ENCODE peak calls at places on chromosome X, in ten cellular contexts. G is endothelial cell, K is WTC11, L is tibial nerve, E is thoracic aorta, I is NB4, P is AG04450, M is bronchial epithelial cell, Q is heart left ventricle, N is mucosa of descending colon. A is an unnamed sample.

GRCh38 chrX:10254746-10255145 is 98.0 kb downstream of the CLCN4 start:
- DNase-seq in G (no peak), K (no peak), L (no peak), E (no peak), I (peak), P (no peak), M (peak), Q (no peak), N (peak), A (no peak)

GRCh38 chrX:118974908-118975671 is 672 bp downstream of the LONRF3 start:
- DNase-seq in G (peak), K (peak), L (no peak), E (no peak), I (peak), P (no peak), M (no peak), Q (peak), N (peak), A (peak)

GRCh38 chrX:130874751-130875150 is 28.3 kb downstream of the ENOX2 start:
- DNase-seq in G (no peak), K (no peak), L (no peak), E (no peak), I (no peak), P (no peak), M (no peak), Q (no peak), N (no peak), A (no peak)

GRCh38 chrX:386768-387575 is at the start of gene PPP2R3B:
- DNase-seq in G (peak), K (peak), L (peak), E (peak), I (peak), P (peak), M (peak), Q (peak), N (peak), A (peak)

GRCh38 chrX:46665232-46666162 is 91.9 kb downstream of the CHST7 start:
- DNase-seq in G (no peak), K (no peak), L (no peak), E (no peak), I (no peak), P (no peak), M (peak), Q (no peak), N (no peak), A (no peak)

GRCh38 chrX:100072286-100072685 is 337.8 kb downstream of the PCDH19 start:
- DNase-seq in G (no peak), K (no peak), L (no peak), E (no peak), I (no peak), P (no peak), M (peak), Q (no peak), N (no peak), A (no peak)

GRCh38 chrX:45850197-45850774 is 649.6 kb upstream of the DIPK2B start:
- DNase-seq in G (peak), K (peak), L (no peak), E (no peak), I (peak), P (no peak), M (peak), Q (no peak), N (peak), A (no peak)

GRCh38 chrX:8731579-8732395 is at the start of gene ANOS1:
- DNase-seq in G (peak), K (peak), L (peak), E (no peak), I (no peak), P (no peak), M (no peak), Q (peak), N (peak), A (no peak)

GRCh38 chrX:71846429-71846828 is 64.2 kb upstream of the NHSL2 start:
- DNase-seq in G (no peak), K (no peak), L (no peak), E (no peak), I (no peak), P (no peak), M (peak), Q (no peak), N (no peak), A (no peak)

GRCh38 chrX:1313788-1314187 is 22.8 kb upstream of the IL3RA start:
- DNase-seq in G (no peak), K (no peak), L (no peak), E (no peak), I (no peak), P (no peak), M (no peak), Q (no peak), N (no peak), A (no peak)

GRCh38 chrX:15116900-15117299 is 153.0 kb downstream of the ASB9 start:
- DNase-seq in G (no peak), K (no peak), L (no peak), E (no peak), I (no peak), P (no peak), M (no peak), Q (no peak), N (no peak), A (no peak)

DNA sequence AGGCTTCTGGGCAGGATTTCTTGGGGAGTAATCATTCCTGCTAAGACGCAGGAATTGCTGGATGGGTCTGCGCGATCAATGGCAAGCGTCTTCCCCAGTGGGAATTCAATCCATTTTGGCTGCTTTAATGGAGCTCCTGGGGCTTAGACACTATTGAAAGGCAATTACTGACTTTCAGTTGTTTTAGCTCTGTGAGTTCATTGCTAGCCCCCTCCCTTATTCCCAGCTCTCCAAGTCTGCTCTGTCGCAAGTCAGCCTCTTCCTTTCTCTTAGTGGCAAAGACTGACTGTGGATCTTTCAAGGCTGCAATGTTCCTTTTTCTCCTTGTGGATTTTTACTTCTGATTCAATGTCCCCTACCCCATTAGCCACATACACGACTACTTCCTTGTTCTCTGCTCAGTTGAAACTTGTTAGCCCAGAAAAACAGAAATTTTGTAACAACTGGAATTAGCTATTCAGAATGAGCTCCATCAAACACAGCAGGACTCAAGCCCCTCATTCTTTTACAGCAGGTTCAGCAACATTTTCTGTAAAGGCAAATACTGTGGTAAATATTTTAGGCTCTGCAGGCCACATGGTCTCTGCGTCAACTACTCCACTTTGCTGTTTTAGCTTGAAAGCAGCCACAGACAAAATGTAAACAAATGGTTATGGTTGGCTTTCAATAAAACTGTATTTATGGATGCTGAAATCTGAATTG is 154.9 kb downstream of the ASB9 start:
- DNase-seq in G (no peak), K (no peak), L (no peak), E (no peak), I (no peak), P (no peak), M (no peak), Q (no peak), N (no peak), A (no peak)
- TF ChIP-seq CTCF in G (no peak), K (no peak), L (no peak), E (no peak), I (no peak), P (no peak), M (no peak), Q (no peak), N (no peak), A (no peak)

GRCh38 chrX:110420771-110421498 is 62.3 kb downstream of the RTL9 start:
- DNase-seq in G (peak), K (no peak), L (no peak), E (no peak), I (peak), P (no peak), M (no peak), Q (no peak), N (no peak), A (no peak)
- TF ChIP-seq CTCF in G (peak), K (no peak), L (no peak), E (no peak), I (peak), P (peak), M (peak), Q (peak), N (no peak), A (no peak)

GRCh38 chrX:150299579-150299978 is 63.5 kb upstream of the MAMLD1 start:
- DNase-seq in G (no peak), K (no peak), L (no peak), E (no peak), I (no peak), P (no peak), M (no peak), Q (no peak), N (no peak), A (no peak)
- TF ChIP-seq CTCF in G (no peak), K (no peak), L (no peak), E (no peak), I (no peak), P (no peak), M (no peak), Q (no peak), N (no peak), A (no peak)

DNA sequence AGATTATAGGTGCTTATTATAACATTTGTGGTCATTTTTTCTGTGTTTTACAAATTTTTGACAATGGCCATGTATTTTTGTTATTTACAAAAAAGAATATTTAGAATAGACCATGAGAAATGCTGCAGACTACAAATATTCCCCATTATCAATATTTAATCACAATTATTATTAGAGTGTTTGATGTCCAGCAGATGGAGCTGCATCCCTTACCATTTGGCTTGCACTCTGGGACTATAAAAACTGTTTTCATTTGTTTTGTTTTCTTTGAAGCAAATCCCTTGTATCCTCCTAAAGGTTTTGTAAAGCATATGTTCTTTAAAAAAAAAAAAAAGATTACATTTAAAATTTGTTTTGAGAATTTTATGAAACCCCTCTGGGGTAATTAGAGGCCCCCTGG is 85.6 kb upstream of the CXorf66 start:
- DNase-seq in G (no peak), K (no peak), L (no peak), E (no peak), I (peak), P (no peak), M (no peak), Q (no peak), N (no peak), A (no peak)
- TF ChIP-seq CTCF in G (peak), K (no peak), L (peak), E (no peak), I (peak), P (peak), M (peak), Q (no peak), N (no peak), A (peak)

GRCh38 chrX:135433531-135434257 is 11.9 kb downstream of the SMIM10L2A start:
- DNase-seq in G (no peak), K (no peak), L (no peak), E (no peak), I (no peak), P (no peak), M (no peak), Q (no peak), N (no peak), A (no peak)

GRCh38 chrX:135432453-135432852 is 10.7 kb downstream of the SMIM10L2A start:
- DNase-seq in G (no peak), K (no peak), L (no peak), E (no peak), I (no peak), P (no peak), M (no peak), Q (no peak), N (no peak), A (no peak)

GRCh38 chrX:135431886-135432285 is 10.1 kb downstream of the SMIM10L2A start:
- DNase-seq in G (no peak), K (no peak), L (no peak), E (no peak), I (no peak), P (no peak), M (no peak), Q (no peak), N (no peak), A (no peak)

GRCh38 chrX:135434258-135435138 is 12.8 kb downstream of the SMIM10L2A start:
- DNase-seq in G (no peak), K (no peak), L (no peak), E (no peak), I (no peak), P (no peak), M (no peak), Q (no peak), N (no peak), A (no peak)

GRCh38 chrX:135432881-135433521 is 11.3 kb downstream of the SMIM10L2A start:
- DNase-seq in G (no peak), K (no peak), L (no peak), E (no peak), I (no peak), P (no peak), M (no peak), Q (no peak), N (no peak), A (no peak)
- TF ChIP-seq CTCF in G (no peak), K (no peak), L (no peak), E (no peak), I (no peak), P (no peak), M (no peak), Q (no peak), N (no peak), A (no peak)

GRCh38 chrX:134246282-134246681 is 9.3 kb downstream of the CCDC160 start:
- DNase-seq in G (no peak), K (no peak), L (no peak), E (no peak), I (peak), P (no peak), M (no peak), Q (no peak), N (no peak), A (no peak)
- TF ChIP-seq CTCF in G (no peak), K (no peak), L (no peak), E (no peak), I (peak), P (no peak), M (no peak), Q (no peak), N (no peak), A (no peak)

DNA sequence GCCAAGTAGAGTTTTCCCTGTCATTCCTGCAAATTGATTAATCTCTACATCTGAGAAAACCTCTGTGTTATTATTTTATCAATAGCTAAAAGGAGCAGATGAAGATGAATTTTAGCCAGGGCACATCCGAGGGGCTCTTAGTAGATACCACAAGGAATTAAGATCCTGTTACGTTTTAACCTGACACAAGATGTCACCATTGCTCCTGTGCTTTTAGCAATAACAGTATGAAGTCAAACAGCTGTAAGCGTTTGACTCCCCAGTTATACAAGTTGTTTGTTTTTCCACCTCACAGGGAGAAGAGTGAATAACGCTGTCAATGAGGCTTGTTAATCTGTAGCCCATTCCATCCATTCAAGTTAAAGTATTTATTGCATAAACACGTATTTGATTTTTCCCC is 76.0 kb upstream of the AP1S2 start:
- DNase-seq in G (no peak), K (no peak), L (no peak), E (no peak), I (peak), P (peak), M (peak), Q (no peak), N (no peak), A (no peak)
- TF ChIP-seq CTCF in G (no peak), K (no peak), L (no peak), E (no peak), I (no peak), P (peak), M (peak), Q (peak), N (no peak), A (peak)

GRCh38 chrX:150643271-150643670 is 49.9 kb upstream of the MTMR1 start:
- DNase-seq in G (no peak), K (no peak), L (no peak), E (no peak), I (no peak), P (no peak), M (peak), Q (no peak), N (no peak), A (no peak)
- TF ChIP-seq CTCF in G (no peak), K (no peak), L (no peak), E (no peak), I (no peak), P (peak), M (no peak), Q (no peak), N (no peak), A (no peak)

A was measured in esophagus muscularis mucosa.